ENCODE peak calls at places on chromosome 5, in four cellular contexts. One of them, this sample, is unnamed.

GRCh38 chr5:179217356-179217755 is 127.9 kb downstream of the ADAMTS2 start:
- DNase-seq in K562: no peak
- DNase-seq in GM12878: no peak
- DNase-seq in H1: no peak
- DNase-seq in this sample: no peak

GRCh38 chr5:165201364-165202143 is 1696.1 kb downstream of the MAT2B start:
- DNase-seq in K562: no peak
- DNase-seq in GM12878: no peak
- DNase-seq in H1: no peak
- DNase-seq in this sample: no peak

GRCh38 chr5:113250341-113250953 is 184.3 kb downstream of the TSSK1B start:
- DNase-seq in K562: no peak
- DNase-seq in GM12878: no peak
- DNase-seq in H1: no peak
- DNase-seq in this sample: no peak

GRCh38 chr5:109922396-109922995 is 232.8 kb downstream of the MAN2A1 start:
- DNase-seq in K562: no peak
- DNase-seq in GM12878: no peak
- DNase-seq in H1: no peak
- DNase-seq in this sample: no peak

GRCh38 chr5:126192226-126192625 is 231.0 kb upstream of the GRAMD2B start:
- DNase-seq in K562: no peak
- DNase-seq in GM12878: no peak
- DNase-seq in H1: no peak
- DNase-seq in this sample: no peak

GRCh38 chr5:61256474-61256873 is 75.6 kb upstream of the ZSWIM6 start:
- DNase-seq in K562: no peak
- DNase-seq in GM12878: no peak
- DNase-seq in H1: no peak
- DNase-seq in this sample: no peak

GRCh38 chr5:124057161-124057814 is 545.3 kb downstream of the CSNK1G3 start:
- DNase-seq in K562: no peak
- DNase-seq in GM12878: peak; percentile 47
- DNase-seq in H1: no peak
- DNase-seq in this sample: no peak

GRCh38 chr5:66989286-66989685 is 207.3 kb downstream of the CD180 start:
- DNase-seq in K562: no peak
- DNase-seq in GM12878: no peak
- DNase-seq in H1: no peak
- DNase-seq in this sample: no peak

GRCh38 chr5:10535237-10535530 is 28.7 kb upstream of the ANKRD33B start:
- DNase-seq in K562: peak; percentile 11
- DNase-seq in GM12878: no peak
- DNase-seq in H1: no peak
- DNase-seq in this sample: no peak

GRCh38 chr5:77213601-77214000 is 3.1 kb downstream of the PDE8B start:
- DNase-seq in K562: no peak
- DNase-seq in GM12878: no peak
- DNase-seq in H1: no peak
- DNase-seq in this sample: no peak

GRCh38 chr5:56698463-56699381 is 116.6 kb upstream of the MAP3K1 start:
- DNase-seq in K562: no peak
- DNase-seq in GM12878: no peak
- DNase-seq in H1: no peak
- DNase-seq in this sample: peak; percentile 30

GRCh38 chr5:116044073-116044472 is 11.8 kb downstream of the ARL14EPL start:
- DNase-seq in K562: no peak
- DNase-seq in GM12878: no peak
- DNase-seq in H1: no peak
- DNase-seq in this sample: no peak

GRCh38 chr5:112245616-112246015 is 173.5 kb downstream of the EPB41L4A start:
- DNase-seq in K562: no peak
- DNase-seq in GM12878: no peak
- DNase-seq in H1: no peak
- DNase-seq in this sample: no peak

GRCh38 chr5:39076757-39077475 is 2.7 kb upstream of the RICTOR start:
- DNase-seq in K562: peak; percentile 40
- DNase-seq in GM12878: peak; percentile 53
- DNase-seq in H1: no peak
- DNase-seq in this sample: no peak

GRCh38 chr5:96279796-96280542 is 153.1 kb downstream of the PCSK1 start:
- DNase-seq in K562: no peak
- DNase-seq in GM12878: peak; percentile 39
- DNase-seq in H1: no peak
- DNase-seq in this sample: no peak

GRCh38 chr5:96431376-96432244 is 1.4 kb downstream of the PCSK1 start:
- DNase-seq in K562: peak; percentile 8
- DNase-seq in GM12878: no peak
- DNase-seq in H1: no peak
- DNase-seq in this sample: no peak

GRCh38 chr5:173078878-173079277 is 22.7 kb downstream of the CREBRF start:
- DNase-seq in K562: no peak
- DNase-seq in GM12878: no peak
- DNase-seq in H1: no peak
- DNase-seq in this sample: no peak

GRCh38 chr5:33736510-33736909 is 155.3 kb downstream of the ADAMTS12 start:
- DNase-seq in K562: no peak
- DNase-seq in GM12878: no peak
- DNase-seq in H1: no peak
- DNase-seq in this sample: no peak

GRCh38 chr5:138575194-138576015 is at the start of gene HSPA9:
- DNase-seq in K562: peak; percentile 99
- DNase-seq in GM12878: peak; percentile 99
- DNase-seq in H1: peak; percentile 97
- DNase-seq in this sample: peak; percentile 98

GRCh38 chr5:66596791-66597757 is 881 bp downstream of the MAST4 start:
- DNase-seq in K562: no peak
- DNase-seq in GM12878: no peak
- DNase-seq in H1: no peak
- DNase-seq in this sample: peak; percentile 69

GRCh38 chr5:149421372-149421685 is 42.2 kb upstream of the IL17B start:
- DNase-seq in K562: no peak
- DNase-seq in GM12878: no peak
- DNase-seq in H1: no peak
- DNase-seq in this sample: no peak

GRCh38 chr5:34991486-34992238 is 56.1 kb downstream of the AGXT2 start:
- DNase-seq in K562: no peak
- DNase-seq in GM12878: no peak
- DNase-seq in H1: no peak
- DNase-seq in this sample: no peak

GRCh38 chr5:206406-206805 is 11.5 kb downstream of the CCDC127 start:
- DNase-seq in K562: peak; percentile 25
- DNase-seq in GM12878: no peak
- DNase-seq in H1: no peak
- DNase-seq in this sample: no peak

GRCh38 chr5:169251685-169252084 is 49.3 kb downstream of the SLIT3 start:
- DNase-seq in K562: no peak
- DNase-seq in GM12878: no peak
- DNase-seq in H1: no peak
- DNase-seq in this sample: peak; percentile 56

GRCh38 chr5:106481375-106481774 is 1189.4 kb downstream of the EFNA5 start:
- DNase-seq in K562: no peak
- DNase-seq in GM12878: no peak
- DNase-seq in H1: no peak
- DNase-seq in this sample: no peak

GRCh38 chr5:93090698-93091097 is 490.3 kb downstream of the NR2F1-AS1 start:
- DNase-seq in K562: no peak
- DNase-seq in GM12878: no peak
- DNase-seq in H1: no peak
- DNase-seq in this sample: no peak

GRCh38 chr5:93092349-93093105 is 488.5 kb downstream of the NR2F1-AS1 start:
- DNase-seq in K562: no peak
- DNase-seq in GM12878: no peak
- DNase-seq in H1: no peak
- DNase-seq in this sample: no peak

GRCh38 chr5:93088997-93089396 is 492.0 kb downstream of the NR2F1-AS1 start:
- DNase-seq in K562: no peak
- DNase-seq in GM12878: no peak
- DNase-seq in H1: no peak
- DNase-seq in this sample: no peak

GRCh38 chr5:93087326-93087725 is 493.7 kb downstream of the NR2F1-AS1 start:
- DNase-seq in K562: no peak
- DNase-seq in GM12878: no peak
- DNase-seq in H1: no peak
- DNase-seq in this sample: no peak

DNA sequence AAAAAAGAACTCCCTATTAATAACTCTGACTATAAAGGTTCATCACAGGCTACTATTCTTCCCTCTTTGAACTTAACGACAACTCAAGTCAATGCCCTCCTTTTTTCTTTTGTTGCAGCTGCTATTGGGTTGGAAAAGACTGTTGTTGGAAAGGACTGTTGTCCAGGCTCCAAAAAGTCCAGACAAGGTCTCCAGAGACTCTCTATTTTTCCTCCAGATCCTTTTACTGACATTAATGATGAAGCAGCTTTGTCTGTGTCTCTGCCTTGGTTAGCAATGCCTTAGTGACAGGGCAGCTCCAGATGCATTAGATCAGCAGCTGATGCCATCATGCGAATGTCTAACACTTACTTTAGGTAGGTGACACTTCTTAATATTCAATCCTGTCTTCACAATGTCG is 492.5 kb downstream of the NR2F1-AS1 start:
- DNase-seq in K562: no peak
- DNase-seq in GM12878: no peak
- DNase-seq in H1: no peak
- DNase-seq in this sample: no peak
- TF ChIP-seq NRF1 in K562: no peak
- TF ChIP-seq NRF1 in GM12878: no peak
- TF ChIP-seq NRF1 in H1: no peak
- TF ChIP-seq NRF1 in this sample: no peak

GRCh38 chr5:128669803-128670202 is 131.8 kb upstream of the FBN2 start:
- DNase-seq in K562: no peak
- DNase-seq in GM12878: no peak
- DNase-seq in H1: no peak
- DNase-seq in this sample: no peak

GRCh38 chr5:128673970-128674369 is 135.9 kb upstream of the FBN2 start:
- DNase-seq in K562: no peak
- DNase-seq in GM12878: no peak
- DNase-seq in H1: no peak
- DNase-seq in this sample: no peak

GRCh38 chr5:128673010-128673409 is 135.0 kb upstream of the FBN2 start:
- DNase-seq in K562: no peak
- DNase-seq in GM12878: no peak
- DNase-seq in H1: no peak
- DNase-seq in this sample: no peak

GRCh38 chr5:128673411-128673957 is 135.4 kb upstream of the FBN2 start:
- DNase-seq in K562: no peak
- DNase-seq in GM12878: no peak
- DNase-seq in H1: no peak
- DNase-seq in this sample: no peak

GRCh38 chr5:128671861-128672414 is 133.9 kb upstream of the FBN2 start:
- DNase-seq in K562: no peak
- DNase-seq in GM12878: no peak
- DNase-seq in H1: no peak
- DNase-seq in this sample: no peak
- TF ChIP-seq NRF1 in K562: no peak
- TF ChIP-seq NRF1 in GM12878: no peak
- TF ChIP-seq NRF1 in H1: no peak
- TF ChIP-seq NRF1 in this sample: no peak

DNA sequence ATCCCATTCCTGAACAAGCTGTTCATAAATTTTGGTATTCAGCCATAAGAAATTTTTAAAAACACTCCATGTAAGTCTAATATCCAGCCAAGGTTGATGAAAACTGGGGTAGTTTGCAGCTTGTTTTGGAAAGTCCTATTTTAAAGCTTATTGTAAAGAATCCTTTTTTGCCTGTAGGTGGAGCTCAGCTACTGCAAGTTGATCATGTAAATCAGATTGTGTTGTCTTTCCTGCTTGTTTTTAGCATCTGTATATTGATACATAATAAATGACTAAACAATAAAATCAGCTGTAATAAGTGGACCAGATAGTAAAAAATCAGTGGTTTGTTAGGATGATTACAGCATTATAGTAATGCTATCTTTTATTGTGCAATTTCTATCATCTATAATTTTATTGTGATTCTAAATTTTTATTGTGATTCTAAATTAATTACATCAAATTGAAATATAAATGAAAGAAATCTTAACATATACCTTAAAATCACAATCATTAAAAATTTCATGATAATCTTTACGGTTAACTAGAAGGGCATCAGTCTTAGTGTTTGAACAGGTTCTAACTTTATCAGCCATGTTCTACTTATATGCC is 42.4 kb downstream of the CWC27 start:
- DNase-seq in K562: peak; percentile 19
- DNase-seq in GM12878: peak; percentile 5
- DNase-seq in H1: no peak
- DNase-seq in this sample: peak; percentile 9
- TF ChIP-seq NRF1 in K562: no peak
- TF ChIP-seq NRF1 in GM12878: no peak
- TF ChIP-seq NRF1 in H1: no peak
- TF ChIP-seq NRF1 in this sample: no peak

DNA sequence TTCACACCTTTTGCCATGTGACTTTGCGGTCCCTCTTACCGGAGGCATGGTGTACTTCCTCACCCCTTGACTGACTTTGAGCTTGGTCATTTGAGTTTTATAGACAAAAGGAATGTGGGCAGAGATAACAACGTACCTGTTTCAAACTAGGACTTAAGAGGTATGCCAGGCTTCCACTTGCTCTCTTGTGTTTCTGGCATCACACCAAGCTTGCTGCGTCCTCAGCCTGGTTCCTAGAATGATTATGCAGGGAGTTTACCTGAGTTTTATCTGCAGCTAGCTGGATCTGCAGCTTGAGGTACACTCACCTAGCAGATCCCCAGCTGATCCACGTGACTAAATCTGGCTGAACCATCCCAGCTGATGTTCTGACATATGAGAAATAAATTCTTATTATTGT is 66.2 kb downstream of the PLK2 start:
- DNase-seq in K562: no peak
- DNase-seq in GM12878: no peak
- DNase-seq in H1: no peak
- DNase-seq in this sample: no peak
- TF ChIP-seq NRF1 in K562: no peak
- TF ChIP-seq NRF1 in GM12878: no peak
- TF ChIP-seq NRF1 in H1: no peak
- TF ChIP-seq NRF1 in this sample: no peak

DNA sequence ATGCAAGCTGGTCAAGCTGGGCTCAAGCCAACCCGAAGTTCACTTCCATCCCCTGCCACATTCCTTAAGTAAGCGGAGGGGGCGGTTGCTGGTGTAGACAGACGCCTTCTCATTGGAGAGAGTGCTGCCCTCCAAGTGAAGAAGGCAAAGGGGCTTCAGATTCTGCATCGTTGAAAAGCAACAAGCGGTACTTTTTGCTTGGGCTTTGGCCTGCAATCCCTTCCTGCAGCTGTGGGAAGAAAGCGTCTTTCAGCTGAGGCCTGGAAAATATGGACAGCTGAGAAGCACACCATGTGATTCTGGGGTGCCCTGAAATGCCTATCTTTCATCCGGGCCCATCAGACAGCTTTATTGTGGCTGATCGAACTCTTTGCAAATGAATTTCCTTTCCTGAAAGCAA is 73.9 kb downstream of the NSG2 start:
- DNase-seq in K562: no peak
- DNase-seq in GM12878: no peak
- DNase-seq in H1: no peak
- DNase-seq in this sample: no peak
- TF ChIP-seq NRF1 in K562: no peak
- TF ChIP-seq NRF1 in GM12878: no peak
- TF ChIP-seq NRF1 in H1: no peak
- TF ChIP-seq NRF1 in this sample: no peak